ENCODE peak calls at places on chromosomes 4 and X, in ten cellular contexts. One of them, this sample, is unnamed.
A peak's percentile ranks its signal among the peaks of the same experiment; 100 is the strongest.

GRCh38 chr4:103994059-103994458 is 274.3 kb upstream of the TACR3 start:
- DNase-seq in HT1080: no peak
- DNase-seq in CD8-positive, alpha-beta T cell: no peak
- DNase-seq in NCI-H1930: no peak
- DNase-seq in iPS-NIHi11: no peak
- DNase-seq in stimulated activated CD4-positive, alpha-beta T cell treated with anti-CD3 and anti-CD28 coated beads, Interleukin-1b, Interleukin-23, amount 100 ng/mL, for 24 hours: no peak
- DNase-seq in activated CD4-positive, alpha-beta T cell treated with anti-CD3 and anti-CD28 coated beads for 4 hours: no peak
- DNase-seq in nephron progenitor cell: no peak
- DNase-seq in cardiac fibroblast: peak; percentile 1
- DNase-seq in RWPE1: no peak
- DNase-seq in this sample: peak; percentile 5

GRCh38 chrX:132634521-132634920 is 145.7 kb upstream of the MBNL3 start:
- DNase-seq in HT1080: peak; percentile 57
- DNase-seq in CD8-positive, alpha-beta T cell: no peak
- DNase-seq in NCI-H1930: no peak
- DNase-seq in iPS-NIHi11: no peak
- DNase-seq in stimulated activated CD4-positive, alpha-beta T cell treated with anti-CD3 and anti-CD28 coated beads, Interleukin-1b, Interleukin-23, amount 100 ng/mL, for 24 hours: no peak
- DNase-seq in activated CD4-positive, alpha-beta T cell treated with anti-CD3 and anti-CD28 coated beads for 4 hours: no peak
- DNase-seq in nephron progenitor cell: no peak
- DNase-seq in cardiac fibroblast: no peak
- DNase-seq in RWPE1: no peak
- DNase-seq in this sample: no peak

GRCh38 chr4:7389719-7390118 is 45.0 kb downstream of the PSAPL1 start:
- DNase-seq in HT1080: no peak
- DNase-seq in CD8-positive, alpha-beta T cell: no peak
- DNase-seq in NCI-H1930: no peak
- DNase-seq in iPS-NIHi11: peak; percentile 24
- DNase-seq in stimulated activated CD4-positive, alpha-beta T cell treated with anti-CD3 and anti-CD28 coated beads, Interleukin-1b, Interleukin-23, amount 100 ng/mL, for 24 hours: no peak
- DNase-seq in activated CD4-positive, alpha-beta T cell treated with anti-CD3 and anti-CD28 coated beads for 4 hours: no peak
- DNase-seq in nephron progenitor cell: no peak
- DNase-seq in cardiac fibroblast: no peak
- DNase-seq in RWPE1: no peak
- DNase-seq in this sample: no peak

GRCh38 chr4:162952232-162952631 is 214.5 kb downstream of the NAF1 start:
- DNase-seq in HT1080: peak; percentile 67
- DNase-seq in CD8-positive, alpha-beta T cell: no peak
- DNase-seq in NCI-H1930: no peak
- DNase-seq in iPS-NIHi11: peak; percentile 35
- DNase-seq in stimulated activated CD4-positive, alpha-beta T cell treated with anti-CD3 and anti-CD28 coated beads, Interleukin-1b, Interleukin-23, amount 100 ng/mL, for 24 hours: no peak
- DNase-seq in activated CD4-positive, alpha-beta T cell treated with anti-CD3 and anti-CD28 coated beads for 4 hours: no peak
- DNase-seq in nephron progenitor cell: no peak
- DNase-seq in cardiac fibroblast: peak; percentile 35
- DNase-seq in RWPE1: peak; percentile 4
- DNase-seq in this sample: peak; percentile 36

GRCh38 chr4:3464911-3465697 is 2.0 kb downstream of the DOK7 start:
- DNase-seq in HT1080: no peak
- DNase-seq in CD8-positive, alpha-beta T cell: no peak
- DNase-seq in NCI-H1930: no peak
- DNase-seq in iPS-NIHi11: no peak
- DNase-seq in stimulated activated CD4-positive, alpha-beta T cell treated with anti-CD3 and anti-CD28 coated beads, Interleukin-1b, Interleukin-23, amount 100 ng/mL, for 24 hours: no peak
- DNase-seq in activated CD4-positive, alpha-beta T cell treated with anti-CD3 and anti-CD28 coated beads for 4 hours: no peak
- DNase-seq in nephron progenitor cell: no peak
- DNase-seq in cardiac fibroblast: no peak
- DNase-seq in RWPE1: no peak
- DNase-seq in this sample: no peak

GRCh38 chrX:46327229-46328081 is 217.8 kb downstream of the ZNF674 start:
- DNase-seq in HT1080: peak; percentile 83
- DNase-seq in CD8-positive, alpha-beta T cell: no peak
- DNase-seq in NCI-H1930: no peak
- DNase-seq in iPS-NIHi11: peak; percentile 72
- DNase-seq in stimulated activated CD4-positive, alpha-beta T cell treated with anti-CD3 and anti-CD28 coated beads, Interleukin-1b, Interleukin-23, amount 100 ng/mL, for 24 hours: no peak
- DNase-seq in activated CD4-positive, alpha-beta T cell treated with anti-CD3 and anti-CD28 coated beads for 4 hours: no peak
- DNase-seq in nephron progenitor cell: peak; percentile 53
- DNase-seq in cardiac fibroblast: peak; percentile 44
- DNase-seq in RWPE1: peak; percentile 78
- DNase-seq in this sample: peak; percentile 29

GRCh38 chr4:106565727-106566126 is 197.1 kb upstream of the GIMD1 start:
- DNase-seq in HT1080: no peak
- DNase-seq in CD8-positive, alpha-beta T cell: no peak
- DNase-seq in NCI-H1930: no peak
- DNase-seq in iPS-NIHi11: no peak
- DNase-seq in stimulated activated CD4-positive, alpha-beta T cell treated with anti-CD3 and anti-CD28 coated beads, Interleukin-1b, Interleukin-23, amount 100 ng/mL, for 24 hours: no peak
- DNase-seq in activated CD4-positive, alpha-beta T cell treated with anti-CD3 and anti-CD28 coated beads for 4 hours: no peak
- DNase-seq in nephron progenitor cell: no peak
- DNase-seq in cardiac fibroblast: peak; percentile 46
- DNase-seq in RWPE1: no peak
- DNase-seq in this sample: no peak

GRCh38 chr4:125388653-125389052 is 73.9 kb downstream of the FAT4 start:
- DNase-seq in HT1080: no peak
- DNase-seq in CD8-positive, alpha-beta T cell: no peak
- DNase-seq in NCI-H1930: no peak
- DNase-seq in iPS-NIHi11: no peak
- DNase-seq in stimulated activated CD4-positive, alpha-beta T cell treated with anti-CD3 and anti-CD28 coated beads, Interleukin-1b, Interleukin-23, amount 100 ng/mL, for 24 hours: no peak
- DNase-seq in activated CD4-positive, alpha-beta T cell treated with anti-CD3 and anti-CD28 coated beads for 4 hours: no peak
- DNase-seq in nephron progenitor cell: no peak
- DNase-seq in cardiac fibroblast: peak; percentile 93
- DNase-seq in RWPE1: peak; percentile 14
- DNase-seq in this sample: peak; percentile 72

GRCh38 chr4:2256781-2257191 is 5.1 kb downstream of the MXD4 start:
- DNase-seq in HT1080: no peak
- DNase-seq in CD8-positive, alpha-beta T cell: no peak
- DNase-seq in NCI-H1930: no peak
- DNase-seq in iPS-NIHi11: no peak
- DNase-seq in stimulated activated CD4-positive, alpha-beta T cell treated with anti-CD3 and anti-CD28 coated beads, Interleukin-1b, Interleukin-23, amount 100 ng/mL, for 24 hours: no peak
- DNase-seq in activated CD4-positive, alpha-beta T cell treated with anti-CD3 and anti-CD28 coated beads for 4 hours: no peak
- DNase-seq in nephron progenitor cell: no peak
- DNase-seq in cardiac fibroblast: peak; percentile 66
- DNase-seq in RWPE1: no peak
- DNase-seq in this sample: no peak

GRCh38 chr4:168825975-168826374 is 184.1 kb downstream of the CBR4 start:
- DNase-seq in HT1080: no peak
- DNase-seq in CD8-positive, alpha-beta T cell: no peak
- DNase-seq in NCI-H1930: no peak
- DNase-seq in iPS-NIHi11: no peak
- DNase-seq in stimulated activated CD4-positive, alpha-beta T cell treated with anti-CD3 and anti-CD28 coated beads, Interleukin-1b, Interleukin-23, amount 100 ng/mL, for 24 hours: no peak
- DNase-seq in activated CD4-positive, alpha-beta T cell treated with anti-CD3 and anti-CD28 coated beads for 4 hours: no peak
- DNase-seq in nephron progenitor cell: no peak
- DNase-seq in cardiac fibroblast: no peak
- DNase-seq in RWPE1: no peak
- DNase-seq in this sample: no peak

GRCh38 chrX:125646195-125646594 is 326.5 kb downstream of the TEX13C start:
- DNase-seq in HT1080: no peak
- DNase-seq in CD8-positive, alpha-beta T cell: no peak
- DNase-seq in NCI-H1930: no peak
- DNase-seq in iPS-NIHi11: no peak
- DNase-seq in stimulated activated CD4-positive, alpha-beta T cell treated with anti-CD3 and anti-CD28 coated beads, Interleukin-1b, Interleukin-23, amount 100 ng/mL, for 24 hours: no peak
- DNase-seq in activated CD4-positive, alpha-beta T cell treated with anti-CD3 and anti-CD28 coated beads for 4 hours: no peak
- DNase-seq in nephron progenitor cell: no peak
- DNase-seq in cardiac fibroblast: peak; percentile 3
- DNase-seq in RWPE1: no peak
- DNase-seq in this sample: no peak

GRCh38 chr4:38387348-38387747 is 276.7 kb upstream of the KLF3 start:
- DNase-seq in HT1080: no peak
- DNase-seq in CD8-positive, alpha-beta T cell: no peak
- DNase-seq in NCI-H1930: no peak
- DNase-seq in iPS-NIHi11: peak; percentile 40
- DNase-seq in stimulated activated CD4-positive, alpha-beta T cell treated with anti-CD3 and anti-CD28 coated beads, Interleukin-1b, Interleukin-23, amount 100 ng/mL, for 24 hours: no peak
- DNase-seq in activated CD4-positive, alpha-beta T cell treated with anti-CD3 and anti-CD28 coated beads for 4 hours: no peak
- DNase-seq in nephron progenitor cell: no peak
- DNase-seq in cardiac fibroblast: peak; percentile 13
- DNase-seq in RWPE1: no peak
- DNase-seq in this sample: peak; percentile 39

GRCh38 chr4:172726001-172726423 is 442.6 kb upstream of the GALNT7 start:
- DNase-seq in HT1080: no peak
- DNase-seq in CD8-positive, alpha-beta T cell: no peak
- DNase-seq in NCI-H1930: no peak
- DNase-seq in iPS-NIHi11: no peak
- DNase-seq in stimulated activated CD4-positive, alpha-beta T cell treated with anti-CD3 and anti-CD28 coated beads, Interleukin-1b, Interleukin-23, amount 100 ng/mL, for 24 hours: no peak
- DNase-seq in activated CD4-positive, alpha-beta T cell treated with anti-CD3 and anti-CD28 coated beads for 4 hours: no peak
- DNase-seq in nephron progenitor cell: peak; percentile 1
- DNase-seq in cardiac fibroblast: no peak
- DNase-seq in RWPE1: no peak
- DNase-seq in this sample: no peak

GRCh38 chrX:952816-953215 is 259.6 kb downstream of the CRLF2 start:
- DNase-seq in HT1080: no peak
- DNase-seq in CD8-positive, alpha-beta T cell: no peak
- DNase-seq in NCI-H1930: no peak
- DNase-seq in iPS-NIHi11: no peak
- DNase-seq in stimulated activated CD4-positive, alpha-beta T cell treated with anti-CD3 and anti-CD28 coated beads, Interleukin-1b, Interleukin-23, amount 100 ng/mL, for 24 hours: no peak
- DNase-seq in activated CD4-positive, alpha-beta T cell treated with anti-CD3 and anti-CD28 coated beads for 4 hours: no peak
- DNase-seq in nephron progenitor cell: no peak
- DNase-seq in cardiac fibroblast: no peak
- DNase-seq in RWPE1: no peak
- DNase-seq in this sample: no peak

This sample was measured in astrocyte of the spinal cord.